ENCODE peak calls at places on chromosomes 4 and X, in six cellular contexts. S is stimulated activated CD4-positive, alpha-beta T cell treated with anti-CD3 and anti-CD28 coated beads, Interleukin-4, amount 100 ng/mL, for 24 hours; B is GM20000; E is NCI-H1105; L is C1 segment of cervical spinal cord; R is brain microvascular endothelial cell. X is an unnamed sample.

GRCh38 chr4:75321484-75321883 is 192.7 kb downstream of the RCHY1 start:
- DNase-seq in B (no peak), L (no peak), E (no peak), R (no peak), S (no peak), X (no peak)

GRCh38 chr4:168797176-168797575 is 212.9 kb downstream of the CBR4 start:
- DNase-seq in E (no peak), S (no peak), B (no peak), L (no peak), R (peak), X (no peak)

GRCh38 chr4:6332042-6332668 is 62.5 kb downstream of the WFS1 start:
- DNase-seq in R (peak), L (peak), B (peak), S (peak), E (no peak), X (no peak)

GRCh38 chr4:149830823-149831222 is 15.2 kb upstream of the IQCM start:
- DNase-seq in E (no peak), R (no peak), S (no peak), B (no peak), L (no peak), X (no peak)

GRCh38 chr4:140359571-140360427 is 13.6 kb upstream of the SCOC start:
- DNase-seq in E (peak), S (peak), L (peak), B (peak), R (peak), X (no peak)

GRCh38 chrX:25561190-25561589 is 545.4 kb upstream of the ARX start:
- DNase-seq in S (no peak), E (no peak), R (no peak), L (no peak), B (no peak), X (no peak)

GRCh38 chr4:95998311-95998710 is 158.4 kb downstream of the PDHA2 start:
- DNase-seq in R (peak), B (no peak), S (no peak), L (no peak), E (no peak), X (no peak)

GRCh38 chr4:98838977-98839618 is 89.8 kb downstream of the EIF4E start:
- DNase-seq in R (peak), L (no peak), B (no peak), E (no peak), S (no peak), X (no peak)

GRCh38 chr4:26281876-26282275 is 38.9 kb upstream of the RBPJ start:
- DNase-seq in S (no peak), R (no peak), B (no peak), E (no peak), L (no peak), X (no peak)